ENCODE peak calls at places on chromosome 18, in nine cellular contexts. J is fibroblast of mammary gland, S is heart right ventricle, E is MM.1S, O is endothelial cell, T is fibroblast of pulmonary artery, Y is cardiac fibroblast, H is Calu3, M is adrenal gland. Z is an unnamed sample.
A peak's percentile ranks its signal among the peaks of the same experiment; 100 is the strongest.

GRCh38 chr18:76487782-76488181 is 7.3 kb downstream of the ZNF516 start:
- DNase-seq in J (no peak), S (no peak), E (no peak), O (no peak), T (no peak), Y (no peak), H (no peak), M (no peak), Z (no peak)

GRCh38 chr18:49076767-49077166 is 126.0 kb upstream of the SMAD7 start:
- DNase-seq in J (no peak), S (no peak), E (no peak), O (no peak), T (no peak), Y (no peak), H (no peak), M (no peak), Z (no peak)

GRCh38 chr18:63439334-63439733 is 17.1 kb upstream of the VPS4B start:
- DNase-seq in J (peak; percentile 76), S (no peak), E (peak; percentile 57), O (peak; percentile 48), T (peak; percentile 83), Y (peak; percentile 79), H (peak; percentile 51), M (peak; percentile 69), Z (peak; percentile 71)

GRCh38 chr18:55739488-55739887 is 151.5 kb upstream of the TCF4 start:
- DNase-seq in J (no peak), S (no peak), E (no peak), O (no peak), T (no peak), Y (no peak), H (no peak), M (no peak), Z (no peak)

GRCh38 chr18:813405-814071 is 1.5 kb upstream of the YES1 start:
- DNase-seq in J (no peak), S (no peak), E (no peak), O (no peak), T (peak; percentile 54), Y (peak; percentile 33), H (no peak), M (no peak), Z (no peak)

GRCh38 chr18:77059294-77059916 is 73.2 kb downstream of the MBP start:
- DNase-seq in J (peak; percentile 83), S (no peak), E (peak; percentile 56), O (peak; percentile 59), T (peak; percentile 82), Y (peak; percentile 87), H (peak; percentile 82), M (no peak), Z (peak; percentile 71)

GRCh38 chr18:21163647-21164625 is 52.3 kb upstream of the ROCK1 start:
- DNase-seq in J (peak; percentile 94), S (no peak), E (no peak), O (no peak), T (peak; percentile 88), Y (peak; percentile 95), H (no peak), M (no peak), Z (peak; percentile 85)

GRCh38 chr18:49767111-49768050 is 46.0 kb downstream of the ACAA2 start:
- DNase-seq in J (no peak), S (no peak), E (no peak), O (no peak), T (peak; percentile 41), Y (no peak), H (no peak), M (no peak), Z (no peak)

GRCh38 chr18:49584431-49584830 is 22.6 kb downstream of the LIPG start:
- DNase-seq in J (peak; percentile 23), S (no peak), E (no peak), O (no peak), T (no peak), Y (no peak), H (no peak), M (no peak), Z (no peak)

GRCh38 chr18:3463052-3463451 is 13.1 kb downstream of the TGIF1 start:
- DNase-seq in J (peak; percentile 82), S (no peak), E (no peak), O (no peak), T (no peak), Y (peak; percentile 54), H (no peak), M (no peak), Z (no peak)

GRCh38 chr18:57585421-57585820 is 1.1 kb downstream of the FECH start:
- DNase-seq in J (peak; percentile 25), S (no peak), E (no peak), O (no peak), T (peak; percentile 3), Y (peak; percentile 16), H (no peak), M (no peak), Z (peak; percentile 9)

GRCh38 chr18:57589162-57589561 is 2.7 kb upstream of the FECH start:
- DNase-seq in J (no peak), S (no peak), E (no peak), O (no peak), T (no peak), Y (no peak), H (no peak), M (no peak), Z (no peak)

GRCh38 chr18:57587262-57587661 is 760 bp upstream of the FECH start:
- DNase-seq in J (no peak), S (no peak), E (no peak), O (no peak), T (no peak), Y (no peak), H (no peak), M (no peak), Z (no peak)

GRCh38 chr18:57585846-57586242 is 658 bp downstream of the FECH start:
- DNase-seq in J (no peak), S (no peak), E (peak; percentile 10), O (no peak), T (peak; percentile 3), Y (peak; percentile 3), H (no peak), M (no peak), Z (peak; percentile 11)

DNA sequence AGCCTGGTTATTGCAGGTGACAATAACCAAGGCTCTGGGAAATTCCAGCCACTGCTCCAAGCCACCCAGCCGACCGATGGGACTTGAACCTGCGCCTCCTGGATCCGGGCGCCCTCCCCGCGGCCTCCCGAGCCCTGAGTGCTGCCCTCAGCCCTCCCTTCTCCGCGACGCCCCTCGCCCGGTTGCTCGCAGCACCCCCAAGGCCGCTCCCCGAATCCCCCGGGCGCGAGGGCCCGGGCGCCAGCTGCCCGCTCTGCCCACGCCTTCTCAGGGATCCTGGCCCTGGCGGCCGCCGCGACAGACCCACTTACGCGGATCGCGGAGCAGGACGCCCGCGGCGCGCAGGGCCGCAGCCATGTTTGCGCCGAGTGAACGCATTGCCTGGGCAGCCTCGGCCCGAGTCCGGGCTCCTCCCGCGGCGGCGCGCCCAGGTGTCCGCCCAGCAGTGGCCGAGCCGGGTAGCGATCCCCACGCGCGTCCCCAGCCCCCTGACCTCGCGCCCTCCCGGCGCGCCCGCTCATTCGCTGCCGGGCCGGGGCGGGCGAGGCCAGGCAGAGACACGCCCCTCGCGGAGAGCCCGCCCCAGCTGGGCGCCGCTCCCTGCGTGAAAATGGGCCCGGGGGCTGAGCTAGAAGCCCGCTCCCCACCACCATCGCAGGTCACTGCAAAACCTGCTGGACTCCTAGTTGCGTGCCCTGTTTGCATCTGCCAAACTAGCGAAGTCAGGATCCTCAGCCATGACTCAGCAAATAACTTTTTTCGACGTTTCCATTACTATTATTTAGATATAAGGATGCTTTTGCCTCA is at the start of gene FECH:
- DNase-seq in J (peak; percentile 55), S (peak; percentile 89), E (peak; percentile 74), O (peak; percentile 62), T (peak; percentile 71), Y (peak; percentile 61), H (peak; percentile 70), M (peak; percentile 91), Z (peak; percentile 61)
- TF ChIP-seq CTCF in J (no peak), S (no peak), E (no peak), O (no peak), T (no peak), Y (no peak), H (no peak), M (no peak), Z (no peak)

DNA sequence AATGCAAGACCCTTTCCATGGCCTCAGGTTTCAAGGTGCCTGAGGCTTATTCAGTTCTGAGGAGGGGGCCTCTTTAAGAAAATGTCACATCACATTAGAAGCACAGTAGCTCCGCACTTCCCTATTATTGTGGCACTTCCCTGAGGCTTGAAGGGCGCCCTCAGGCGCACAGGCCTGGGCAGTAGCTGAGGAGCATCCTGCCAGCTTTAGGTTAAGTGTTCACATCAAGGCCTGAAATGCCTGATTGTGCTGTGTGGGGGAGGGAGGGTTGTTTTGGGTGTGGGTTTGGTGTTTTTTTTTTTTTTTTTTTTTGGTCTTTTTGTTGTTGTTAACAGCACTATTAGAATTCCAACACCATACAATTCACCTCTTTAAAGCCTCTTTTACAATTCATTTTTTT is 107.9 kb downstream of the CABLES1 start:
- DNase-seq in J (no peak), S (no peak), E (no peak), O (no peak), T (no peak), Y (no peak), H (no peak), M (no peak), Z (no peak)
- TF ChIP-seq CTCF in J (no peak), S (no peak), E (no peak), O (no peak), T (no peak), Y (no peak), H (no peak), M (no peak), Z (no peak)

DNA sequence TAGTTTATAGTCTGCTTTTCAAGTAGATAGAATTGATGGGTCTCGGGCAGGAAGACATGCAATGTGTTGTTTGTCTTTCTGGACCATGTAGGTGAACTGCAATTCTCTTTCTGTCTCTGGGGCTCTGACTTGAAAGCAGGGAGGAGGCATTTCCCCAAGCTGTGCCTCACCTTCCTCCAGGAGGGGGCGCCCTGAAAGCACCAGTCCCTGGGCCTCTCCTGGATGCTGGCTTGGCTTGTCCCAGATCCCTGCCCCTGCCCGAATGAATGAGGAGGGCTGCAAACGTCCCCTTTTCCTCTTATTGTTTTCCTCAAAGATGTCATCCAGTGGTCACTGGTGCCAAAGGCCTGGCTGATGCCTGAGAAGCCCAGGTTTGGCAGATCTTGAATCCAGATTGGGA is 270.6 kb downstream of the CELF4 start:
- DNase-seq in J (peak; percentile 16), S (no peak), E (no peak), O (peak; percentile 83), T (peak; percentile 23), Y (no peak), H (peak; percentile 70), M (no peak), Z (peak; percentile 65)
- TF ChIP-seq CTCF in J (peak; percentile 36), S (no peak), E (no peak), O (peak; percentile 72), T (peak; percentile 52), Y (no peak), H (peak; percentile 41), M (no peak), Z (peak; percentile 10)

DNA sequence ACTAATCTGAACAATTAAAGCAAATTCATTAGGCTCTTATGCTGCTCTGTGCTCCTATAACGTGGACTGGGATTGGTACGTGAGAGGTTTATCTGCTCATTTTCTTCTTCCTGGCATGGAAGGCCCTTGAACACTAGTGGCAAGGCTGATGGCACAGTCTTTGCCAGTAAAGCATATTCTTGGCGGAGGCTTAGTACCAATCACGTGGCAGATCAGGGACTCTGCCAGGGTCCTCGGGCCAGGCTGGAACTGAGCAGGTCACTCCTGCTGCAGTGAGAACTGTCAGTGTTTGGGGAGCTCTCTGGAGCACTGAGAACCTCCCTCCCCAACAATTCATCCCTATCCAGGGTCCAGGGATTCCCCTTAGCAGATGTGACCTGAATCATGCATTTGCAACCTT is 3.7 kb upstream of the ALPK2 start:
- DNase-seq in J (no peak), S (peak; percentile 56), E (no peak), O (no peak), T (no peak), Y (no peak), H (no peak), M (no peak), Z (no peak)
- TF ChIP-seq CTCF in J (no peak), S (no peak), E (no peak), O (no peak), T (no peak), Y (no peak), H (no peak), M (no peak), Z (no peak)